ENCODE peak calls at places on chromosome X, in five cellular contexts. T, W, U, E and P are unnamed samples.

GRCh38 chrX:120559799-120560198 is 963 bp downstream of the CUL4B start:
- DNase-seq in T (no peak), W (no peak), U (no peak), E (no peak), P (peak)

GRCh38 chrX:151776113-151776790 is 41.7 kb downstream of the CNGA2 start:
- DNase-seq in T (no peak), W (no peak), U (no peak), E (no peak), P (no peak)

GRCh38 chrX:133045986-133046385 is 50.9 kb downstream of the USP26 start:
- DNase-seq in T (peak), W (peak), U (no peak), E (peak), P (no peak)

GRCh38 chrX:20595928-20596550 is 329.3 kb upstream of the RPS6KA3 start:
- DNase-seq in T (peak), W (no peak), U (peak), E (peak), P (no peak)

GRCh38 chrX:9465380-9466114 is 689 bp downstream of the TBL1X start:
- DNase-seq in T (peak), W (no peak), U (peak), E (peak), P (no peak)

GRCh38 chrX:10326578-10326977 is 169.8 kb downstream of the CLCN4 start:
- DNase-seq in T (peak), W (no peak), U (no peak), E (no peak), P (no peak)

GRCh38 chrX:2921193-2921592 is 7.9 kb downstream of the ARSD start:
- DNase-seq in T (no peak), W (no peak), U (no peak), E (no peak), P (no peak)

GRCh38 chrX:104255465-104255864 is 732 bp upstream of the ESX1 start:
- DNase-seq in T (no peak), W (no peak), U (no peak), E (no peak), P (no peak)

GRCh38 chrX:54481751-54482150 is 14.3 kb downstream of the FGD1 start:
- DNase-seq in T (no peak), W (no peak), U (no peak), E (no peak), P (no peak)

GRCh38 chrX:124737771-124738170 is 391.4 kb downstream of the SH2D1A start:
- DNase-seq in T (no peak), W (no peak), U (no peak), E (no peak), P (no peak)

GRCh38 chrX:130715299-130715698 is 187.7 kb downstream of the ENOX2 start:
- DNase-seq in T (peak), W (no peak), U (no peak), E (no peak), P (no peak)

GRCh38 chrX:26914232-26914631 is 548.9 kb downstream of the PPP4R3C start:
- DNase-seq in T (no peak), W (no peak), U (no peak), E (no peak), P (no peak)

GRCh38 chrX:130482871-130483270 is 81.1 kb downstream of the RBMX2 start:
- DNase-seq in T (no peak), W (no peak), U (no peak), E (no peak), P (no peak)

GRCh38 chrX:83469551-83469950 is 38.5 kb upstream of the POU3F4 start:
- DNase-seq in T (peak), W (no peak), U (no peak), E (peak), P (no peak)

GRCh38 chrX:30741545-30741944 is 88.3 kb downstream of the GK start:
- DNase-seq in T (no peak), W (no peak), U (no peak), E (no peak), P (no peak)

GRCh38 chrX:116435597-116435996 is 809 bp upstream of the SLC6A14 start:
- DNase-seq in T (no peak), W (no peak), U (no peak), E (no peak), P (no peak)

GRCh38 chrX:153864561-153865320 is 21.2 kb downstream of the L1CAM start:
- DNase-seq in T (no peak), W (no peak), U (no peak), E (no peak), P (no peak)

GRCh38 chrX:106619797-106620196 is 8.0 kb downstream of the RADX start:
- DNase-seq in T (peak), W (no peak), U (no peak), E (no peak), P (no peak)

GRCh38 chrX:147917700-147918694 is 6.3 kb downstream of the FMR1 start:
- DNase-seq in T (no peak), W (no peak), U (no peak), E (no peak), P (no peak)

GRCh38 chrX:121433289-121433688 is 385.9 kb downstream of the GLUD2 start:
- DNase-seq in T (no peak), W (no peak), U (no peak), E (no peak), P (no peak)

GRCh38 chrX:63961964-63962363 is 176.9 kb upstream of the ARHGEF9 start:
- DNase-seq in T (no peak), W (no peak), U (no peak), E (no peak), P (no peak)

GRCh38 chrX:67555578-67556203 is 11.9 kb downstream of the AR start:
- DNase-seq in T (peak), W (no peak), U (no peak), E (peak), P (no peak)

GRCh38 chrX:69055193-69055592 is 110.1 kb downstream of the PJA1 start:
- DNase-seq in T (no peak), W (no peak), U (no peak), E (no peak), P (no peak)

GRCh38 chrX:144716187-144716586 is 531.1 kb upstream of the SPANXN1 start:
- DNase-seq in T (no peak), W (no peak), U (no peak), E (no peak), P (no peak)

GRCh38 chrX:9940397-9940796 is 26.8 kb upstream of the CLDN34 start:
- DNase-seq in T (peak), W (no peak), U (no peak), E (no peak), P (no peak)

GRCh38 chrX:74248889-74249288 is 55.1 kb upstream of the ZCCHC13 start:
- DNase-seq in T (peak), W (no peak), U (no peak), E (peak), P (no peak)

GRCh38 chrX:8632949-8633348 is 99.0 kb downstream of the ANOS1 start:
- DNase-seq in T (no peak), W (no peak), U (no peak), E (no peak), P (no peak)

GRCh38 chrX:120672389-120672788 is 42.5 kb upstream of the C1GALT1C1 start:
- DNase-seq in T (peak), W (no peak), U (no peak), E (peak), P (no peak)

GRCh38 chrX:1932231-1932630 is 317.4 kb downstream of the ASMT start:
- DNase-seq in T (peak), W (no peak), U (no peak), E (no peak), P (no peak)

GRCh38 chrX:50106051-50106450 is 94.8 kb downstream of the AKAP4 start:
- DNase-seq in T (no peak), W (no peak), U (no peak), E (no peak), P (no peak)

GRCh38 chrX:132017431-132018185 is 5.5 kb upstream of the STK26 start:
- DNase-seq in T (no peak), W (no peak), U (no peak), E (no peak), P (no peak)

GRCh38 chrX:71098302-71098701 is 2.7 kb downstream of the FOXO4 start:
- DNase-seq in T (peak), W (peak), U (peak), E (peak), P (no peak)

GRCh38 chrX:112867570-112867969 is 26.9 kb upstream of the AMOT start:
- DNase-seq in T (no peak), W (no peak), U (no peak), E (peak), P (no peak)

GRCh38 chrX:80876877-80877276 is 67.2 kb upstream of the BRWD3 start:
- DNase-seq in T (peak), W (no peak), U (no peak), E (peak), P (peak)

GRCh38 chrX:111728096-111728495 is 47.1 kb downstream of the ALG13 start:
- DNase-seq in T (peak), W (no peak), U (no peak), E (no peak), P (no peak)

GRCh38 chrX:93875621-93876282 is 201.7 kb downstream of the FAM133A start:
- DNase-seq in T (no peak), W (no peak), U (no peak), E (peak), P (no peak)